ENCODE peak calls at places on chromosomes 3 and 15, in nine cellular contexts. J is NCI-H2171 treated with DMSO at 0.1 percent for 48 hours; Q is NCI-H1092; L is NCI-H748 treated with DMSO at 0.1 percent for 48 hours; X is brain pericyte; D is psoas muscle; C is COR-L47; G is heart left ventricle; M is activated CD4-positive, CD25-positive, alpha-beta regulatory T cell. F is an unnamed sample.
A peak's percentile ranks its signal among the peaks of the same experiment; 100 is the strongest.

GRCh38 chr3:69204315-69204957 is 82.0 kb upstream of the LMOD3 start:
- DNase-seq in Q (no peak), M (no peak), G (peak; percentile 61), J (peak; percentile 2), L (no peak), D (no peak), X (no peak), C (no peak), F (no peak)

GRCh38 chr3:179415377-179415776 is 35.9 kb downstream of the GNB4 start:
- DNase-seq in J (no peak), C (no peak), D (no peak), X (no peak), L (no peak), M (no peak), Q (no peak), G (no peak), F (no peak)

GRCh38 chr3:9500108-9501050 is 53.2 kb downstream of the LHFPL4 start:
- DNase-seq in D (peak; percentile 74), M (peak; percentile 8), J (no peak), G (peak; percentile 55), C (peak; percentile 17), Q (no peak), L (no peak), X (no peak), F (peak; percentile 85)

GRCh38 chr3:53744351-53744750 is 101.9 kb downstream of the CHDH start:
- DNase-seq in X (no peak), M (no peak), Q (peak; percentile 70), C (peak; percentile 74), L (peak; percentile 58), J (no peak), G (no peak), D (no peak), F (no peak)

GRCh38 chr3:14774431-14774830 is 44.3 kb upstream of the FGD5 start:
- DNase-seq in Q (no peak), C (no peak), D (no peak), M (no peak), X (no peak), L (no peak), J (no peak), G (no peak), F (peak; percentile 48)

GRCh38 chr3:46848271-46849097 is 14.8 kb downstream of the MYL3 start:
- DNase-seq in M (no peak), D (peak; percentile 63), G (peak; percentile 72), L (no peak), X (no peak), Q (no peak), C (no peak), J (no peak), F (peak; percentile 61)

GRCh38 chr3:173725507-173725906 is 328.0 kb downstream of the NLGN1 start:
- DNase-seq in L (no peak), J (no peak), X (no peak), C (no peak), D (no peak), Q (no peak), M (no peak), G (no peak), F (no peak)

GRCh38 chr15:100918690-100919480 is at the start of gene LRRK1:
- DNase-seq in L (no peak), J (peak; percentile 49), X (no peak), M (no peak), C (no peak), G (peak; percentile 63), Q (no peak), D (peak; percentile 61), F (peak; percentile 91)

GRCh38 chr3:50652709-50653108 is 22.0 kb upstream of the DOCK3 start:
- DNase-seq in M (no peak), C (no peak), L (no peak), D (peak; percentile 80), G (peak; percentile 56), J (no peak), X (no peak), Q (no peak), F (peak; percentile 82)

GRCh38 chr3:195839260-195840010 is 27.7 kb upstream of the MUC4 start:
- DNase-seq in Q (no peak), L (no peak), G (peak; percentile 18), M (no peak), X (no peak), J (no peak), C (peak; percentile 15), D (no peak), F (no peak)

GRCh38 chr3:72241525-72241924 is 456.6 kb upstream of the PROK2 start:
- DNase-seq in M (no peak), G (no peak), C (no peak), J (no peak), L (no peak), X (no peak), Q (no peak), D (no peak), F (no peak)

GRCh38 chr3:155292133-155292532 is 1.4 kb downstream of the STRIT1 start:
- DNase-seq in D (no peak), C (no peak), G (no peak), J (no peak), X (no peak), L (no peak), M (no peak), Q (no peak), F (no peak)

GRCh38 chr3:134211797-134212196 is 38.9 kb downstream of the RYK start:
- DNase-seq in M (no peak), Q (peak; percentile 4), L (peak; percentile 18), C (peak; percentile 37), X (peak; percentile 22), G (peak; percentile 43), J (peak; percentile 43), D (no peak), F (no peak)

GRCh38 chr3:159128628-159129027 is 326.8 kb downstream of the MFSD1 start:
- DNase-seq in Q (no peak), G (no peak), L (no peak), D (no peak), X (no peak), J (no peak), M (no peak), C (no peak), F (no peak)

GRCh38 chr15:31494786-31495185 is 168.2 kb downstream of the KLF13 start:
- DNase-seq in L (no peak), Q (no peak), D (no peak), G (no peak), J (no peak), X (no peak), M (no peak), C (no peak), F (no peak)

GRCh38 chr15:25690673-25691543 is 172.2 kb downstream of the ATP10A start:
- DNase-seq in Q (no peak), M (no peak), J (no peak), C (no peak), X (no peak), D (no peak), G (no peak), L (no peak), F (no peak)

F was measured in spleen.